ENCODE peak calls at places on chromosome 9, in six cellular contexts. P, V, Y, Z, X and E are unnamed samples. For H3K9me3, the result is how much of the 10 kb centered on the place peaks cover.

GRCh38 chr9:125564641-125565040 is 142.4 kb downstream of the MAPKAP1 start:
- DNase-seq in Z (no peak), Y (no peak), X (no peak), P (no peak), V (no peak), E (no peak)

GRCh38 chr9:124594215-124594614 is 87.0 kb upstream of the NR5A1 start:
- DNase-seq in Y (no peak), V (no peak), Z (no peak), X (no peak), P (no peak), E (no peak)

GRCh38 chr9:130276955-130277354 is 11.4 kb downstream of the HMCN2 start:
- DNase-seq in V (no peak), Z (no peak), Y (no peak), P (no peak), X (no peak), E (no peak)

GRCh38 chr9:112169368-112169767 is 5.7 kb downstream of the SUSD1 start:
- DNase-seq in Y (no peak), V (no peak), P (no peak), X (no peak), Z (no peak), E (no peak)

GRCh38 chr9:37992924-37993349 is 76.1 kb downstream of the SHB start:
- DNase-seq in V (no peak), P (peak), Z (no peak), X (no peak), Y (no peak), E (peak)

GRCh38 chr9:33166263-33167083 is 663 bp downstream of the B4GALT1 start:
- DNase-seq in V (peak), Y (peak), Z (peak), X (no peak), P (peak), E (no peak)

GRCh38 chr9:82206490-82206889 is 217.9 kb downstream of the SPATA31D1 start:
- DNase-seq in P (no peak), X (no peak), V (no peak), Y (no peak), Z (no peak), E (no peak)

GRCh38 chr9:130668694-130669093 is 4.3 kb downstream of the PRDM12 start:
- DNase-seq in V (no peak), Y (no peak), P (no peak), Z (no peak), X (no peak), E (no peak)

GRCh38 chr9:74770508-74771261 is 117.0 kb downstream of the TRPM6 start:
- DNase-seq in Y (peak), X (peak), Z (peak), V (no peak), P (peak), E (no peak)

GRCh38 chr9:107471562-107471961 is 18.0 kb downstream of the KLF4 start:
- DNase-seq in Z (no peak), V (no peak), X (no peak), P (no peak), Y (no peak), E (no peak)

GRCh38 chr9:100927778-100928177 is 100.7 kb upstream of the PLPPR1 start:
- DNase-seq in P (no peak), X (no peak), V (no peak), Z (no peak), Y (no peak), E (no peak)

GRCh38 chr9:131382850-131383729 is 10.8 kb upstream of the PRRC2B start:
- DNase-seq in X (no peak), P (peak), V (no peak), Y (peak), Z (no peak), E (peak)

GRCh38 chr9:130167927-130168326 is 4.3 kb upstream of the NCS1 start:
- DNase-seq in V (no peak), Z (no peak), Y (no peak), X (no peak), P (no peak), E (no peak)

GRCh38 chr9:70291446-70291845 is 32.7 kb downstream of the SMC5 start:
- DNase-seq in X (no peak), Z (no peak), Y (no peak), V (no peak), P (no peak), E (no peak)

GRCh38 chr9:14127656-14128055 is 186.3 kb downstream of the NFIB start:
- DNase-seq in Z (no peak), X (no peak), V (no peak), Y (no peak), P (no peak), E (no peak)

GRCh38 chr9:77304543-77304942 is 127.2 kb downstream of the VPS13A start:
- DNase-seq in X (no peak), V (no peak), Y (no peak), P (no peak), Z (no peak), E (no peak)

GRCh38 chr9:120257483-120257882 is 322.5 kb downstream of the CDK5RAP2 start:
- DNase-seq in V (no peak), X (no peak), Z (no peak), P (no peak), Y (no peak), E (no peak)

GRCh38 chr9:121871431-121872025 is 220.1 kb downstream of the DAB2IP start:
- DNase-seq in V (no peak), Z (no peak), X (no peak), Y (no peak), P (peak), E (no peak)

GRCh38 chr9:90905079-90905478 is 103.5 kb downstream of the SYK start:
- DNase-seq in Y (no peak), Z (peak), V (no peak), P (no peak), X (no peak), E (peak)

GRCh38 chr9:90901933-90902332 is 100.3 kb downstream of the SYK start:
- DNase-seq in V (no peak), Z (no peak), Y (no peak), X (no peak), P (no peak), E (no peak)

GRCh38 chr9:90905822-90906221 is 104.2 kb downstream of the SYK start:
- DNase-seq in V (no peak), X (no peak), Z (no peak), P (no peak), Y (no peak), E (no peak)

GRCh38 chr9:90906316-90907055 is 104.9 kb downstream of the SYK start:
- DNase-seq in Z (no peak), V (no peak), Y (no peak), P (no peak), X (no peak), E (no peak)

GRCh38 chr9:90903731-90904422 is 102.3 kb downstream of the SYK start:
- DNase-seq in V (no peak), P (no peak), Z (no peak), Y (no peak), X (no peak), E (no peak)
- H3K9me3 ChIP-seq in V (under half), P (under half), Z (under half), Y (under half), X (under half), E (under half)

GRCh38 chr9:2557693-2558092 is 63.9 kb upstream of the VLDLR start:
- DNase-seq in Y (no peak), P (no peak), X (no peak), Z (no peak), V (no peak), E (no peak)

GRCh38 chr9:2560175-2560574 is 61.4 kb upstream of the VLDLR start:
- DNase-seq in Y (no peak), P (no peak), X (no peak), Z (no peak), V (no peak), E (no peak)

DNA sequence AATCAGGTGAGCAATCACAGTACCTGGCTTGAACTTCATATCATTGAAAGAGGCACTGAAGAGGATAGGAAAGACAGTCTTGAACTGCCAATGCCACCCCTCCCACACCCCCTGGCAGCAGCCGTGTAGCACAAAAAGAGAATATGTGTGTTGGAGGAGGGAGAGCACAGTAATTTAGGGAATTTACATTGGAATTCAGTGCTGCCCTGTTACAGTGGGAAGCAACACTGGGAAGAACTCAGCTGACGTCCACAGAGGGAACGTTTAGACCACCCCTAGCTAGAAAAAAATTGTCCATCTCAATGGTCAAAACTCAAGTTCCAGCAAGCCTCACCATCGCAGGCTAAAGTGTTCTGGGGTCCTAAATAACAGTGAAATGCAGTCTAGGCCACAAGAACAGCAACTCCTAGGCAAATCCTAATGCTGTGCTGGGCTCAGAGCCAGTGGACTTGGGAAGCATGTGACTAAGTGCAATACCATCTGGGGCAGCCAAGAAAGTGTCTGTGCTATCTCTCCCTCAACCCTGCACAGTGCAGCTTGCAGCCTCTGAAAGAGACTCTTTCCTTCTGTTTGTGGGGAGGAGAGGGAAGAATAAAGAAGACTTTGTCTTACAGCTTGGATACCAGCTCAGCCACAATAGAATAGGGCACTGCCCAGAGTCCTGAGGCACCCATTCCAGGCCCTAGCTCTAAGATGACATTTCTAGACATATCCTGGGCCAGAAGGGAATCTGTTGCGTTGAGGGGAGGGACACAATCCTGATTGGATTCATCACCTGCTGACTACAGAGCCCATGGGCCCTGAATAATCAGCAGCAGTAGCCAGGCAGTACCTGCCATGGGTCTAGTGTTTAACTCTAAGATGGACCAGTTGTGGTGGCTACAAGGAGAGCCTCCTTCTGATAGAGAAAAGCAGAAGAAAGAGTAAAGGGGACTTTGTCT is 62.1 kb upstream of the VLDLR start:
- DNase-seq in P (peak), V (no peak), X (no peak), Z (no peak), Y (peak), E (peak)
- H3K9me3 ChIP-seq in P (under half), V (under half), X (under half), Z (under half), Y (under half), E (under half)

DNA sequence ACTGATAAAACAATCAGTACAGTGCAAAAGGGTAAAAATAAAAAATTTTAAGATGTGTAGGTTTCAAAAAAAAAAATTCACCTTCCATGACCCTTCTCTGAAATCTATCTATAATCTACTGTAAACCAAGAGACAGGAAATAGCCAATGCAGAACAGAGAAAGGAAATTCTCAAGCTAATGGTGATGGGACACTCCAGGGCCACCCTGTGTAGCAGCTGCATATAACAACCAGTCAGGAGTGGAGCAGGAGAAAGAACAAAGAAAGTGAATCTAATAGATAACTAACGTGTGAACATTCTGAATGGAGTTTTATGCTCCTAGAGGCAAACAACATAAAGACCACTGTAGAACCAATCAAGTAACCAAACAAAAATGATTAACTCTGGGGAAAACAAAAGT is 16.6 kb downstream of the SPTLC1 start:
- DNase-seq in X (no peak), P (no peak), Z (no peak), Y (no peak), V (no peak), E (no peak)
- H3K9me3 ChIP-seq in X (under half), P (under half), Z (under half), Y (under half), V (under half), E (under half)

GRCh38 chr9:72333758-72334157 is 31.2 kb downstream of the ZFAND5 start:
- DNase-seq in Y (no peak), Z (peak), X (no peak), P (no peak), V (no peak), E (no peak)
- H3K9me3 ChIP-seq in Y (under half), Z (under half), X (under half), P (under half), V (under half), E (under half)

GRCh38 chr9:22622823-22623222 is 176.2 kb downstream of the DMRTA1 start:
- DNase-seq in X (no peak), P (no peak), Z (no peak), Y (no peak), V (no peak), E (no peak)
- H3K9me3 ChIP-seq in X (under half), P (under half), Z (under half), Y (under half), V (under half), E (under half)

GRCh38 chr9:86637515-86637914 is 283.3 kb upstream of the TUT7 start:
- DNase-seq in Y (no peak), X (no peak), V (no peak), P (no peak), Z (peak), E (peak)
- H3K9me3 ChIP-seq in Y (under half), X (under half), V (under half), P (under half), Z (under half), E (under half)

DNA sequence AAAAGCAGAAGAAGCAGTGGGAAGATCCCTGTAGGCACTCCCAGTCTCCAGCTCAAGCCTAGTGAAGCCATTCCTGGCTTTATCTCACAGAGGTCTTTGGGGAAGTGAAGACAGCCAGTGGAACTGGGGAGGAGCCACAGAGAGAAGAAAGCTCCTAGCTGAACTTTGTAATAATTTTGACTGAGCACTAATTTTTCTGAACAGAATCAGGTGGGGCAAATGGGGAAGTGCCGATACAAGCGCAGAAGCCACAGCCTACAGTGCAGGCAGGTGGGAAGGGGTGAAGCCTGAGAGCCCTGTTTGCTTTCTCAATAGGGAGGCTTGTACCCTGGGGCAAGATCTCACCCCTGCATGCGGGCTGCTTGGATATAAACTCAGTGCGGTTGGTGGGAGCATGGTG is 48.4 kb upstream of the SNAPC3 start:
- DNase-seq in Z (peak), X (no peak), Y (no peak), V (no peak), P (no peak), E (no peak)
- H3K9me3 ChIP-seq in Z (under half), X (under half), Y (under half), V (under half), P (under half), E (under half)

GRCh38 chr9:3597792-3598191 is 72.0 kb upstream of the RFX3 start:
- DNase-seq in Z (no peak), X (no peak), V (no peak), Y (no peak), P (no peak), E (no peak)
- H3K9me3 ChIP-seq in Z (under half), X (under half), V (under half), Y (under half), P (under half), E (under half)

DNA sequence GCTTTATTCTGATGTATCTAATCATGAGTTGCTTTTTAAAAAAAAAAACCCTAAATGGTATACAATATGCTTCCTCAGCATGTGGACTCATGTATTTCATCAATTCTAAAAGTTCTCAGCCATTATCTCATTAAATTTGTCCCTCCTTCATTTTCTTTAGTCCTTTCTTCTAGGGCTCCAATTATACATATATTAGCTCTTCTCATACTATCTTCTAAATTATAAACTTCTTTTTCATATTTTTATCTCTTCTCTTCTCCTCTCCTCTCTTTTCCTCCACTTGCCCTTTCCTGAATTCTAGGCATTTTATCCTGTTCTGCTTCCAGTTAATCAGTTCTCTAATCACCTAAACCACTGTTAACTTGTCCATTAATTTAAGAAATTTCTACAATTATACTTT is 55.0 kb upstream of the IL33 start:
- DNase-seq in Z (no peak), Y (no peak), P (no peak), X (no peak), V (no peak), E (no peak)
- H3K9me3 ChIP-seq in Z (under half), Y (under half), P (under half), X (under half), V (under half), E (under half)